ENCODE peak calls at places on chromosomes 4 and X, in seven cellular contexts. N is MG63; Y is HL-60; W is activated CD4-positive, alpha-beta T cell treated with anti-CD3 and anti-CD28 coated beads, Interleukin-2, amount 10 ng/mL, durations not matched to agents 7 days and 5 days; E is smooth muscle cell of the brain vasculature; C is A549; B is Daoy. Q is an unnamed sample.

GRCh38 chr4:125689839-125690238 is 375.1 kb downstream of the FAT4 start:
- DNase-seq in B (no peak), N (no peak), C (no peak), E (no peak), W (no peak), Y (no peak), Q (no peak)

GRCh38 chr4:161949941-161950725 is 213.7 kb downstream of the FSTL5 start:
- DNase-seq in N (no peak), E (no peak), B (no peak), C (no peak), Y (no peak), W (no peak), Q (no peak)

GRCh38 chr4:48945981-48946380 is 39.4 kb upstream of the OCIAD2 start:
- DNase-seq in N (no peak), C (no peak), E (no peak), W (no peak), B (no peak), Y (no peak), Q (no peak)

GRCh38 chr4:54093609-54094240 is 6.2 kb upstream of the GSX2 start:
- DNase-seq in W (no peak), B (no peak), C (no peak), N (no peak), Y (no peak), E (no peak), Q (no peak)

GRCh38 chr4:3635090-3635820 is 103.0 kb upstream of the LRPAP1 start:
- DNase-seq in B (no peak), Y (no peak), E (no peak), N (no peak), W (no peak), C (no peak), Q (no peak)

GRCh38 chr4:1599491-1600210 is 84.5 kb downstream of the FAM53A start:
- DNase-seq in N (no peak), B (no peak), E (no peak), Y (no peak), W (no peak), C (no peak), Q (no peak)

GRCh38 chrX:107669885-107670628 is 41.7 kb downstream of the PRPS1 start:
- DNase-seq in W (no peak), E (no peak), N (no peak), B (no peak), C (no peak), Y (no peak), Q (no peak)

GRCh38 chr4:1480720-1481119 is 74.5 kb upstream of the NKX1-1 start:
- DNase-seq in N (no peak), B (no peak), C (no peak), W (no peak), Y (no peak), E (no peak), Q (no peak)

GRCh38 chr4:3009422-3009821 is 46.1 kb downstream of the GRK4 start:
- DNase-seq in Y (no peak), N (no peak), C (peak; percentile 11), W (peak; percentile 18), B (no peak), E (no peak), Q (no peak)

Q was measured in HFF-Myc.